ENCODE peak calls at places on chromosome 12, in eight cellular contexts. H, F, I, U, N, G, R and Q are unnamed samples.

GRCh38 chr12:117718141-117718540 is 250.6 kb downstream of the KSR2 start:
- DNase-seq in H (no peak), F (no peak), I (no peak), U (no peak), N (no peak), G (no peak), R (no peak), Q (no peak)

GRCh38 chr12:52518574-52519469 is 1.4 kb downstream of the KRT5 start:
- DNase-seq in H (peak), F (peak), I (no peak), U (peak), N (no peak), G (no peak), R (no peak), Q (no peak)

GRCh38 chr12:2944401-2945047 is 14.7 kb upstream of the TEAD4 start:
- DNase-seq in H (no peak), F (no peak), I (no peak), U (peak), N (peak), G (peak), R (peak), Q (no peak)

GRCh38 chr12:120225852-120226640 is 25.1 kb upstream of the RPLP0 start:
- DNase-seq in H (no peak), F (no peak), I (no peak), U (peak), N (no peak), G (no peak), R (no peak), Q (no peak)

GRCh38 chr12:108289342-108290131 is 49.6 kb downstream of the CMKLR1 start:
- DNase-seq in H (no peak), F (peak), I (peak), U (no peak), N (peak), G (no peak), R (no peak), Q (no peak)

GRCh38 chr12:131751335-131751734 is 40.4 kb downstream of the SFSWAP start:
- DNase-seq in H (no peak), F (no peak), I (no peak), U (no peak), N (peak), G (no peak), R (no peak), Q (no peak)

GRCh38 chr12:132766380-132767085 is 4.9 kb upstream of the ANKLE2 start:
- DNase-seq in H (no peak), F (peak), I (no peak), U (no peak), N (peak), G (peak), R (no peak), Q (no peak)

GRCh38 chr12:16454481-16454880 is 107.0 kb downstream of the MGST1 start:
- DNase-seq in H (no peak), F (no peak), I (no peak), U (no peak), N (no peak), G (no peak), R (no peak), Q (no peak)

GRCh38 chr12:105204916-105205315 is 31.1 kb downstream of the APPL2 start:
- DNase-seq in H (no peak), F (no peak), I (no peak), U (no peak), N (no peak), G (no peak), R (no peak), Q (no peak)

GRCh38 chr12:12979731-12980259 is 20.3 kb downstream of the HEBP1 start:
- DNase-seq in H (no peak), F (no peak), I (no peak), U (no peak), N (no peak), G (no peak), R (no peak), Q (no peak)

GRCh38 chr12:13234045-13234641 is 37.6 kb downstream of the EMP1 start:
- DNase-seq in H (peak), F (peak), I (peak), U (peak), N (no peak), G (peak), R (peak), Q (no peak)

GRCh38 chr12:98211914-98212695 is 303.3 kb upstream of the TMPO start:
- DNase-seq in H (no peak), F (no peak), I (no peak), U (no peak), N (no peak), G (peak), R (no peak), Q (no peak)

GRCh38 chr12:123519151-123520001 is 14.1 kb downstream of the RILPL1 start:
- DNase-seq in H (peak), F (peak), I (no peak), U (peak), N (peak), G (peak), R (no peak), Q (no peak)

GRCh38 chr12:103571286-103571685 is 15.8 kb upstream of the STAB2 start:
- DNase-seq in H (no peak), F (no peak), I (no peak), U (no peak), N (no peak), G (peak), R (no peak), Q (no peak)

GRCh38 chr12:79194595-79194994 is 330.0 kb downstream of the SYT1 start:
- DNase-seq in H (no peak), F (no peak), I (no peak), U (no peak), N (no peak), G (no peak), R (no peak), Q (no peak)

GRCh38 chr12:46659032-46659703 is 166.6 kb downstream of the SLC38A4 start:
- DNase-seq in H (no peak), F (no peak), I (no peak), U (no peak), N (no peak), G (peak), R (no peak), Q (no peak)

GRCh38 chr12:130698106-130698505 is 18.0 kb downstream of the RIMBP2 start:
- DNase-seq in H (no peak), F (no peak), I (no peak), U (no peak), N (no peak), G (no peak), R (no peak), Q (no peak)

GRCh38 chr12:2876431-2877046 is 435 bp downstream of the FOXM1 start:
- DNase-seq in H (no peak), F (no peak), I (no peak), U (no peak), N (no peak), G (no peak), R (no peak), Q (no peak)

GRCh38 chr12:25100203-25100602 is 94.8 kb downstream of the DNAI7 start:
- DNase-seq in H (no peak), F (no peak), I (no peak), U (no peak), N (no peak), G (no peak), R (no peak), Q (no peak)

GRCh38 chr12:94262228-94263010 is 114.0 kb downstream of the PLXNC1 start:
- DNase-seq in H (no peak), F (peak), I (peak), U (peak), N (peak), G (peak), R (peak), Q (no peak)

GRCh38 chr12:52277486-52278245 is 3.2 kb downstream of the KRT86 start:
- DNase-seq in H (peak), F (no peak), I (no peak), U (no peak), N (no peak), G (peak), R (no peak), Q (no peak)

GRCh38 chr12:102171951-102172350 is 25.7 kb downstream of the PMCH start:
- DNase-seq in H (no peak), F (no peak), I (no peak), U (no peak), N (no peak), G (no peak), R (no peak), Q (no peak)

GRCh38 chr12:4417471-4417870 is 28.1 kb downstream of the FGF6 start:
- DNase-seq in H (no peak), F (no peak), I (no peak), U (no peak), N (no peak), G (no peak), R (no peak), Q (no peak)

GRCh38 chr12:19140381-19141236 is 11.1 kb downstream of the PLEKHA5 start:
- DNase-seq in H (no peak), F (no peak), I (no peak), U (no peak), N (no peak), G (no peak), R (no peak), Q (no peak)

GRCh38 chr12:119157528-119157927 is 21.2 kb upstream of the HSPB8 start:
- DNase-seq in H (no peak), F (no peak), I (no peak), U (no peak), N (peak), G (no peak), R (no peak), Q (no peak)

GRCh38 chr12:108832208-108832607 is 25.2 kb downstream of the SSH1 start:
- DNase-seq in H (no peak), F (no peak), I (no peak), U (no peak), N (no peak), G (no peak), R (no peak), Q (no peak)

GRCh38 chr12:131028587-131029338 is 75.1 kb downstream of the ADGRD1 start:
- DNase-seq in H (no peak), F (no peak), I (no peak), U (peak), N (no peak), G (no peak), R (no peak), Q (no peak)

GRCh38 chr12:56267443-56268071 is 815 bp downstream of the COQ10A start:
- DNase-seq in H (no peak), F (no peak), I (no peak), U (no peak), N (peak), G (peak), R (no peak), Q (no peak)

GRCh38 chr12:13152281-13152680 is 44.2 kb upstream of the EMP1 start:
- DNase-seq in H (no peak), F (peak), I (peak), U (no peak), N (peak), G (no peak), R (no peak), Q (no peak)

GRCh38 chr12:47391566-47391965 is 311.8 kb upstream of the AMIGO2 start:
- DNase-seq in H (no peak), F (no peak), I (no peak), U (no peak), N (no peak), G (no peak), R (peak), Q (no peak)

GRCh38 chr12:23472329-23472971 is 477.0 kb downstream of the SOX5 start:
- DNase-seq in H (no peak), F (peak), I (no peak), U (peak), N (no peak), G (no peak), R (no peak), Q (no peak)
- TF ChIP-seq CTCF in H (no peak), F (no peak), I (no peak), U (no peak), N (no peak), G (no peak), R (no peak), Q (no peak)

GRCh38 chr12:100229876-100230275 is 29.3 kb downstream of the ACTR6 start:
- DNase-seq in H (no peak), F (peak), I (no peak), U (no peak), N (no peak), G (no peak), R (no peak), Q (no peak)
- TF ChIP-seq CTCF in H (no peak), F (no peak), I (no peak), U (no peak), N (no peak), G (no peak), R (no peak), Q (no peak)

GRCh38 chr12:49950310-49951251 is at the start of gene AQP2:
- DNase-seq in H (no peak), F (no peak), I (no peak), U (no peak), N (no peak), G (no peak), R (no peak), Q (no peak)

GRCh38 chr12:49951411-49952105 is 1.0 kb downstream of the AQP2 start:
- DNase-seq in H (no peak), F (no peak), I (no peak), U (no peak), N (no peak), G (no peak), R (no peak), Q (no peak)

GRCh38 chr12:49947593-49948226 is 2.8 kb upstream of the AQP2 start:
- DNase-seq in H (no peak), F (no peak), I (no peak), U (no peak), N (no peak), G (no peak), R (no peak), Q (no peak)

GRCh38 chr12:49949124-49949845 is 1.3 kb upstream of the AQP2 start:
- DNase-seq in H (no peak), F (no peak), I (no peak), U (no peak), N (no peak), G (no peak), R (no peak), Q (no peak)

GRCh38 chr12:49949866-49950265 is 671 bp upstream of the AQP2 start:
- DNase-seq in H (no peak), F (no peak), I (no peak), U (no peak), N (no peak), G (no peak), R (no peak), Q (no peak)
- TF ChIP-seq CTCF in H (no peak), F (no peak), I (no peak), U (no peak), N (no peak), G (no peak), R (no peak), Q (no peak)

DNA sequence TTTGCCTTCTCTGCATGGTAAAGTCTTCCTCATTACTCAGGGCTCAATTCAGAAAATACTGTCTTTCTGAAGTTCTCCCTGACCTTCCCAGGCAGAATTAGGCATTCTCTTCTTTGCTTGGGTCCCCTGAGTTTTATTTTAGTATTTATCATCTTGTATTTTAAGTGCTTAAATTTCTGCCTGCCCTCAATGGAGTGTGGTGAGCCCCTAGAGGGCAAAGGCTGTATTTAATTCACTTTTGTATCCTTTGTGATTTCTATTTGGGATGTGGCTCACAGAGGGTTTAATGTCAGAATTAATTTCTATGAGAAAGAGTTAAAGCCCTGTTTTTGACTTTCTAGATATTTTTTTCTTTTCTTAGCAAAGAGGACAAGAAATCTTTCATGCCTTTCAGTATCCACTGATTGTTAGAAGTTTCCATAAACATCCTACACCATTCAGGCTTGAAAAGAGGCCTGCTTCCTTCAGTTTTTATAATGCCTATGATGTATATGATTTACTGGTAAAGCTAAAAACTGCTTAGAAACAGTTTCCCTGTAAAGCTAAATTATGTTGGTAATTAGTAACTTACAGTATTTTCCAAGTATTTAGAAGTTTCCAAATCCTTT is 55.6 kb upstream of the PTPRB start:
- DNase-seq in H (no peak), F (no peak), I (no peak), U (no peak), N (no peak), G (peak), R (no peak), Q (no peak)
- TF ChIP-seq CTCF in H (peak), F (no peak), I (peak), U (no peak), N (peak), G (peak), R (no peak), Q (peak)

GRCh38 chr12:82896979-82897378 is 210.3 kb downstream of the TMTC2 start:
- DNase-seq in H (no peak), F (peak), I (no peak), U (no peak), N (no peak), G (no peak), R (no peak), Q (no peak)
- TF ChIP-seq CTCF in H (no peak), F (no peak), I (no peak), U (no peak), N (no peak), G (no peak), R (no peak), Q (no peak)

GRCh38 chr12:62827855-62828254 is 107.1 kb downstream of the PPM1H start:
- DNase-seq in H (no peak), F (no peak), I (no peak), U (no peak), N (no peak), G (no peak), R (no peak), Q (no peak)

GRCh38 chr12:62832528-62832927 is 102.4 kb downstream of the PPM1H start:
- DNase-seq in H (no peak), F (no peak), I (no peak), U (no peak), N (no peak), G (no peak), R (no peak), Q (no peak)

GRCh38 chr12:62832027-62832426 is 102.9 kb downstream of the PPM1H start:
- DNase-seq in H (no peak), F (no peak), I (no peak), U (no peak), N (no peak), G (no peak), R (no peak), Q (no peak)

DNA sequence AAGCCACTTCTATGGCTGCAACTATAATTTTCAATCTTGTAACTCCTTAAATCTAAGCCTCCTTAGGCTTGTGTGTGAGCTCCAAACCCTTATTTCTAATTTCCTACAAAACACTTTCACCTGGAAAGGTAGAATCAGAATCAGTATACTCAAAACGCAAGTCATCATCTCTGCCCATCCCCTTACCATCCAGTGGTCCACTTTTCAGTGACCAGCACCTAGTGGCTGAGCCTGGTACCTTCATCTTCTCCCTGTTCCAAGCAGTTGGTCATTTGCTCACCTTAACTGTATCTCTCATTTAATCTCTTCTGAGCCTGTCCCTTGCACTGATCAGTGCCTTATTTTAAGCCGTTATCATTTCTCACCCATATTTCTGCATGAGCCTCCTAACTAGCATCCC is 107.9 kb downstream of the PPM1H start:
- DNase-seq in H (no peak), F (no peak), I (no peak), U (no peak), N (no peak), G (no peak), R (no peak), Q (no peak)
- TF ChIP-seq CTCF in H (peak), F (no peak), I (no peak), U (no peak), N (no peak), G (no peak), R (no peak), Q (no peak)

GRCh38 chr12:116317986-116318737 is 40.7 kb upstream of the MED13L start:
- DNase-seq in H (no peak), F (no peak), I (no peak), U (no peak), N (peak), G (no peak), R (no peak), Q (no peak)
- TF ChIP-seq CTCF in H (no peak), F (no peak), I (no peak), U (no peak), N (no peak), G (no peak), R (no peak), Q (no peak)

GRCh38 chr12:88325828-88326214 is 183.7 kb downstream of the TMTC3 start:
- DNase-seq in H (no peak), F (no peak), I (no peak), U (no peak), N (no peak), G (no peak), R (no peak), Q (no peak)

GRCh38 chr12:88328056-88328455 is 185.9 kb downstream of the TMTC3 start:
- DNase-seq in H (no peak), F (no peak), I (no peak), U (no peak), N (no peak), G (no peak), R (no peak), Q (no peak)

GRCh38 chr12:88325076-88325827 is 183.1 kb downstream of the TMTC3 start:
- DNase-seq in H (no peak), F (no peak), I (no peak), U (no peak), N (no peak), G (no peak), R (no peak), Q (no peak)
- TF ChIP-seq CTCF in H (peak), F (no peak), I (no peak), U (no peak), N (no peak), G (peak), R (no peak), Q (no peak)